ENCODE peak calls at places on chromosomes 12 and 14, in six cellular contexts. W is left kidney; A is BJ; F is GM23248; C is myocyte; H is CD8-positive, alpha-beta T cell. R is an unnamed sample.
A peak's percentile ranks its signal among the peaks of the same experiment; 100 is the strongest.

GRCh38 chr12:83472350-83472749 is 785.6 kb downstream of the TMTC2 start:
- DNase-seq in W (no peak), A (no peak), F (no peak), C (no peak), H (no peak), R (no peak)

GRCh38 chr12:65248656-65249633 is 29.5 kb upstream of the MSRB3 start:
- DNase-seq in W (no peak), A (no peak), F (peak; percentile 35), C (no peak), H (no peak), R (no peak)

GRCh38 chr12:70557583-70558263 is 79.5 kb downstream of the PTPRB start:
- DNase-seq in W (no peak), A (no peak), F (no peak), C (no peak), H (no peak), R (no peak)

GRCh38 chr12:115404761-115405470 is 720.9 kb upstream of the TBX3 start:
- DNase-seq in W (peak; percentile 30), A (peak; percentile 91), F (peak; percentile 86), C (no peak), H (no peak), R (no peak)

GRCh38 chr12:7113389-7113871 is 4.4 kb upstream of the C1RL start:
- DNase-seq in W (peak; percentile 64), A (no peak), F (peak; percentile 57), C (peak; percentile 66), H (no peak), R (no peak)

GRCh38 chr12:104974626-104975290 is 11.4 kb upstream of the NOPCHAP1 start:
- DNase-seq in W (no peak), A (no peak), F (peak; percentile 91), C (no peak), H (no peak), R (no peak)

GRCh38 chr12:65156366-65156831 is 13.0 kb upstream of the LEMD3 start:
- DNase-seq in W (no peak), A (no peak), F (peak; percentile 5), C (no peak), H (no peak), R (no peak)

GRCh38 chr14:94129758-94130414 is 482 bp upstream of the IFI27L2 start:
- DNase-seq in W (peak; percentile 73), A (no peak), F (peak; percentile 77), C (peak; percentile 70), H (no peak), R (peak; percentile 44)

GRCh38 chr14:64721391-64721791 is 17.2 kb downstream of the PLEKHG3 start:
- DNase-seq in W (peak; percentile 47), A (peak; percentile 82), F (peak; percentile 93), C (peak; percentile 96), H (no peak), R (peak; percentile 90)

GRCh38 chr12:55696796-55697462 is 10.8 kb downstream of the ITGA7 start:
- DNase-seq in W (no peak), A (no peak), F (no peak), C (no peak), H (no peak), R (no peak)

GRCh38 chr14:38138581-38139138 is 69.0 kb upstream of the SSTR1 start:
- DNase-seq in W (no peak), A (no peak), F (peak; percentile 52), C (peak; percentile 59), H (no peak), R (no peak)

GRCh38 chr12:9648701-9649531 is 20.6 kb upstream of the CLEC2D start:
- DNase-seq in W (no peak), A (no peak), F (peak; percentile 48), C (no peak), H (no peak), R (no peak)

GRCh38 chr14:88961214-88961613 is 136.8 kb downstream of the TTC8 start:
- DNase-seq in W (no peak), A (no peak), F (no peak), C (no peak), H (no peak), R (no peak)

GRCh38 chr14:96497087-96497486 is 5.1 kb upstream of the PAPOLA start:
- DNase-seq in W (no peak), A (no peak), F (no peak), C (no peak), H (no peak), R (no peak)

GRCh38 chr12:130587966-130588365 is 128.1 kb downstream of the RIMBP2 start:
- DNase-seq in W (no peak), A (no peak), F (no peak), C (no peak), H (no peak), R (no peak)

GRCh38 chr12:32366704-32367103 is 32.7 kb upstream of the FGD4 start:
- DNase-seq in W (peak; percentile 46), A (no peak), F (no peak), C (no peak), H (no peak), R (no peak)

GRCh38 chr12:131264625-131265024 is 310.9 kb downstream of the ADGRD1 start:
- DNase-seq in W (no peak), A (no peak), F (no peak), C (no peak), H (no peak), R (peak; percentile 43)

GRCh38 chr12:58812229-58812628 is 108.1 kb downstream of the LRIG3 start:
- DNase-seq in W (peak; percentile 68), A (no peak), F (no peak), C (no peak), H (no peak), R (no peak)